ENCODE peak calls at places on chromosomes 1 and 21, in eight cellular contexts. X is prostate gland, Q is H9, C is ovary, Z is AG10803, S is spleen, M is MM.1S, R is lower leg skin. Y is an unnamed sample.

GRCh38 chr1:71948561-71948960 is 333.8 kb downstream of the NEGR1 start:
- DNase-seq in X (no peak), Q (no peak), C (no peak), Z (no peak), S (no peak), M (no peak), R (no peak), Y (no peak)

GRCh38 chr1:22142315-22143064 is 407 bp downstream of the WNT4 start:
- DNase-seq in X (peak), Q (no peak), C (peak), Z (peak), S (no peak), M (no peak), R (no peak), Y (peak)

GRCh38 chr1:151613275-151613867 is 1.5 kb downstream of the SNX27 start:
- DNase-seq in X (no peak), Q (no peak), C (no peak), Z (no peak), S (no peak), M (no peak), R (no peak), Y (no peak)

GRCh38 chr21:42258885-42259407 is 40.0 kb downstream of the ABCG1 start:
- DNase-seq in X (no peak), Q (no peak), C (no peak), Z (no peak), S (no peak), M (no peak), R (no peak), Y (no peak)

GRCh38 chr21:41786521-41786987 is 19.7 kb upstream of the RIPK4 start:
- DNase-seq in X (peak), Q (no peak), C (no peak), Z (peak), S (no peak), M (no peak), R (no peak), Y (no peak)

GRCh38 chr1:206555473-206555935 is 48.2 kb downstream of the RASSF5 start:
- DNase-seq in X (no peak), Q (peak), C (peak), Z (no peak), S (peak), M (peak), R (no peak), Y (no peak)

GRCh38 chr1:101112051-101112770 is 86.6 kb upstream of the DPH5 start:
- DNase-seq in X (no peak), Q (no peak), C (no peak), Z (no peak), S (peak), M (peak), R (peak), Y (no peak)

GRCh38 chr1:63779872-63780271 is 6.1 kb downstream of the ROR1 start:
- DNase-seq in X (no peak), Q (no peak), C (no peak), Z (no peak), S (no peak), M (no peak), R (no peak), Y (no peak)

GRCh38 chr1:160637821-160638539 is 8.9 kb downstream of the SLAMF1 start:
- DNase-seq in X (no peak), Q (no peak), C (no peak), Z (no peak), S (no peak), M (peak), R (no peak), Y (no peak)

GRCh38 chr1:110464340-110464739 is 13.4 kb downstream of the PROK1 start:
- DNase-seq in X (no peak), Q (no peak), C (no peak), Z (peak), S (peak), M (no peak), R (no peak), Y (no peak)

GRCh38 chr1:224170748-224171478 is 12.1 kb upstream of the DEGS1 start:
- DNase-seq in X (no peak), Q (peak), C (no peak), Z (peak), S (no peak), M (peak), R (no peak), Y (no peak)

GRCh38 chr1:100440075-100440809 is 87.9 kb downstream of the CDC14A start:
- DNase-seq in X (peak), Q (no peak), C (no peak), Z (no peak), S (no peak), M (peak), R (no peak), Y (no peak)

GRCh38 chr1:44316231-44316759 is 38.8 kb downstream of the ERI3 start:
- DNase-seq in X (no peak), Q (no peak), C (no peak), Z (no peak), S (no peak), M (no peak), R (no peak), Y (peak)

GRCh38 chr21:19244502-19245187 is 841.1 kb upstream of the TMPRSS15 start:
- DNase-seq in X (no peak), Q (no peak), C (no peak), Z (no peak), S (peak), M (no peak), R (no peak), Y (no peak)

GRCh38 chr1:61427516-61427915 is 297.4 kb downstream of the TM2D1 start:
- DNase-seq in X (no peak), Q (no peak), C (no peak), Z (no peak), S (no peak), M (no peak), R (no peak), Y (no peak)

GRCh38 chr1:25520446-25521061 is 22.9 kb upstream of the LDLRAP1 start:
- DNase-seq in X (peak), Q (no peak), C (peak), Z (peak), S (peak), M (peak), R (peak), Y (peak)

GRCh38 chr1:12179111-12179519 is 12.3 kb downstream of the TNFRSF1B start:
- DNase-seq in X (no peak), Q (no peak), C (no peak), Z (peak), S (no peak), M (no peak), R (no peak), Y (no peak)

GRCh38 chr1:227136210-227136609 is 182.1 kb downstream of the CDC42BPA start:
- DNase-seq in X (no peak), Q (no peak), C (no peak), Z (no peak), S (no peak), M (no peak), R (no peak), Y (no peak)

GRCh38 chr1:227127891-227128290 is 187.8 kb downstream of the COQ8A start:
- DNase-seq in X (no peak), Q (no peak), C (no peak), Z (no peak), S (no peak), M (no peak), R (no peak), Y (no peak)

GRCh38 chr1:227134686-227135314 is 183.5 kb downstream of the CDC42BPA start:
- DNase-seq in X (no peak), Q (no peak), C (no peak), Z (no peak), S (no peak), M (no peak), R (no peak), Y (no peak)

GRCh38 chr1:227125929-227126545 is 185.9 kb downstream of the COQ8A start:
- DNase-seq in X (no peak), Q (peak), C (no peak), Z (no peak), S (no peak), M (no peak), R (no peak), Y (no peak)

GRCh38 chr1:227131193-227131592 is 187.1 kb downstream of the CDC42BPA start:
- DNase-seq in X (no peak), Q (no peak), C (no peak), Z (peak), S (no peak), M (peak), R (no peak), Y (no peak)
- TF ChIP-seq CTCF in X (peak), Q (peak), C (peak), Z (peak), S (no peak), M (peak), R (no peak), Y (peak)

DNA sequence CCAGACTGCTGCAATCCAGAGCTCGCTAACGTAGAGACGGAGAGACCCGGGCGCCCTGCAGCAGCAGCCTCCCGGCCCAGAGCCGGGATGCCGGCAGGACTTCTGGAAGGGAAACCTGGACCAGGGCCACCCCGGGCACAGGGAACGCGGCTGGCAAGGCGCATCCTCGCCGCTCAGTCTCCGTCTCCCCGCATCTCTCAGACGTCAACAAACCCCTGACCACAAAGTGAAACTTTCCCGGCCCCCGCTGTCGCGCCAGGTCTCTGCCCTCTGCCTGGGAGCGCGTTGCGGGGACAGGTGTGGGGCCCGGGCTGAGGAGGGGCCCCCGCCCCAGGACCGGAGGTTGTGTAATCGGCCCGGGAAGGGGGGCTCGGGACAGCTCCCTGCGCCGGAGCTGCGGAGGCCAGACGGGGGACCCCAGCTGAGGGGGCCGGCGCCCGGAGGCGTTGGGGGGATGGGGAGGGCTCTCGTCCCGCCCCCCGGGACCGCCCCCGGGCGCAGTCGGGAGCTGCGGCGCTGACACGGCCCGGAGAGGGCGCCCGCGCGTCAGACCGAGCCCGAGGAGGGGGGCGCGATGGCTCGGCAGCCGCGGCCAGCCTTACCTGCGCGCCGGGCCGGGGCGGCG is 116.6 kb upstream of the HIVEP3 start:
- DNase-seq in X (peak), Q (peak), C (no peak), Z (peak), S (no peak), M (peak), R (peak), Y (peak)
- TF ChIP-seq CTCF in X (peak), Q (peak), C (peak), Z (no peak), S (no peak), M (peak), R (no peak), Y (peak)

GRCh38 chr1:241499910-241500309 is 19.6 kb downstream of the FH start:
- DNase-seq in X (no peak), Q (no peak), C (no peak), Z (peak), S (no peak), M (peak), R (no peak), Y (peak)
- TF ChIP-seq CTCF in X (peak), Q (peak), C (no peak), Z (peak), S (no peak), M (peak), R (no peak), Y (no peak)

GRCh38 chr21:33492571-33492970 is 1.1 kb upstream of the DNAJC28 start:
- DNase-seq in X (no peak), Q (no peak), C (no peak), Z (peak), S (no peak), M (no peak), R (no peak), Y (no peak)

GRCh38 chr21:33491373-33492102 is at the start of gene DNAJC28:
- DNase-seq in X (peak), Q (peak), C (peak), Z (peak), S (peak), M (peak), R (peak), Y (peak)

GRCh38 chr21:33487996-33488395 is 3.5 kb downstream of the DNAJC28 start:
- DNase-seq in X (no peak), Q (no peak), C (no peak), Z (no peak), S (no peak), M (no peak), R (no peak), Y (no peak)

GRCh38 chr21:33490991-33491372 is 534 bp downstream of the DNAJC28 start:
- DNase-seq in X (no peak), Q (no peak), C (no peak), Z (no peak), S (no peak), M (no peak), R (no peak), Y (no peak)

DNA sequence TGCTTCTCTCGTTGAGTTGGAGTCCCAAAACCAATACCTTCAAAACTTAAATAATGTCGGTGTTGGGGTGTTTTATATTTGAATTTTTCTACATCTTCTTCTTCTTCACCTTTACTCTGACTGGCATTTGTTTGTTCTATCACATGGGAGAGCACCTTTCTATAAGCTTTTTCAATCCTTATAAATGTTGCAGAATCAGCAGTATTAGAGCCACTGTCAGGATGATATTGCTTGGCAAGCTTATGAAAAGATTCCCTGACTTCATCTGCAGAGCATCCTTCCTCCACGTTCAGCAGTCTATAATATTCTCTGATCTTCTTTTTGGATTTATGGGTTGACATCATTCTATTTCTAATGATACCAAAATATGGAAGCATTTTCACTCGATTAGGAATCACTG is 2.6 kb downstream of the DNAJC28 start:
- DNase-seq in X (no peak), Q (no peak), C (no peak), Z (no peak), S (no peak), M (no peak), R (no peak), Y (no peak)
- TF ChIP-seq CTCF in X (no peak), Q (no peak), C (no peak), Z (no peak), S (no peak), M (no peak), R (no peak), Y (no peak)

DNA sequence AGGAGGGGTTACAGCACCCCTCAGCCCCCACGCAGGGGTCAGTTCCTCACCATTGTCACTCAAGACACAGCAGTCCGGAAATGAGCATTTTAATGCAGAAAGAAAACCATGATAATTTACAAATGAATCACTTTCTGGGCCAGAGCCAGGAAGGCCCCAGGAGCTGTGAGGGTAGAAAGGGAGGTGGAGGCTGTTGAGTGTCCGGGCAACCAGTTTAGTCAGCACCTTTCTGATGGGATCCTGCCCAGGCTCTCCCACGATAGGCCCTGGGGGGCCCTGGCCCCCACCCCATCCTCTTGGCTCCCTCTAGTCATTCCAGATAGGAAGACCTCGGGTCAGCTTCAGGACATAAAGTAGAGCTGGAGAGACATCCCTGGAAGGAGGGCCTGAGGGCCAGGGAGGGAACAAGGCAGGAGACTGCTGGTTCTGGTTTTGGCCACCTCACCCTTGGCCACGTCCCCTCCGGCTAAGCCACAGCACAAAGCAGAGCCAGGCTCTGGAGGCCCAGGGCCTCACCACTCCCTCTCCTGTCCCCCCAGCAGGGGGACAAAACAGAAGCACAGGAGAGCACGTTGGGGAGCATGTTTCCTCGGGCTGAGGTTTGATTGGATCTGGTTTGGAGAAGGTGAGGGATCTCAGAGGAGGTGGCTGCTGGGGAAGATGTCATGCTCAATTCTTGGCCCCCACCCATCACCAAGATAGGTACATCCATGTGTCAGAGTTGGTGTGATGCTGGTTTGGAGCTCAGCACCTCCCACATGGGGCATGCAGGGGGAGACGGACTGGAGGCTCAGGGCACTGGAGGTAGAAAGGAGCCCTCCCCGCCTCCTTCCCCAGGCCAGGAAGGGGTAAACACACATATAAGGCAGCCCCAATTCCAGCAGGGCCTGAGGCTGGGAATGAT is 20.6 kb downstream of the ETNK2 start:
- DNase-seq in X (no peak), Q (no peak), C (peak), Z (peak), S (no peak), M (no peak), R (no peak), Y (no peak)
- TF ChIP-seq CTCF in X (no peak), Q (peak), C (no peak), Z (peak), S (no peak), M (no peak), R (no peak), Y (no peak)

DNA sequence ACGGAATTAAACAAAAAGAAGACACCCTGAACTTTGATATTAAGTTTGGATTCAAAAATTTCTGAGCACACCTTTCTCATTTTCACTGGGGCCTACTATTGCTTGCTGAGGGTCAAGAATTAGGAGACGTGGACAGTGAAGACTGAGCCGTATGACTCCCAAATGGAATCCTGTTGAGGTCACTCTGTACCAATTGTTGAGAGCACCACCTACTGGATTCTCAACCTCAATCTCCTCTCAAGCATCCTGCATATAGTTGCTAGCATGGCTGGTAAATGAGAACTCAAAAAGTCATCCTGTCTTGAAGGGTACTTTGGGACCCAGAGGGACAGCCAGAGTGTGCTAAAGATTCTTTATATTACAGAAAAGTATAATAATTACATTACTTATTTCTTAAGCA is 20.2 kb upstream of the MTR start:
- DNase-seq in X (no peak), Q (no peak), C (no peak), Z (peak), S (no peak), M (no peak), R (no peak), Y (no peak)
- TF ChIP-seq CTCF in X (no peak), Q (peak), C (no peak), Z (peak), S (no peak), M (no peak), R (no peak), Y (no peak)

Y was measured in endothelial cell.